ENCODE peak calls at places on chromosomes 6 and 20, in seven cellular contexts. N, E, P, M, W, Z and Q are unnamed samples.

GRCh38 chr20:36314734-36315544 is 8.8 kb downstream of the DLGAP4 start:
- DNase-seq in N (no peak), W (no peak), Z (peak; percentile 28), E (no peak), M (no peak), P (no peak), Q (no peak)

GRCh38 chr20:47727170-47727880 is 58.0 kb downstream of the SULF2 start:
- DNase-seq in M (no peak), E (no peak), Z (no peak), W (no peak), P (no peak), N (no peak), Q (peak; percentile 81)

GRCh38 chr6:136201735-136202134 is 48.4 kb downstream of the MTFR2 start:
- DNase-seq in P (no peak), N (no peak), M (peak; percentile 16), W (no peak), E (no peak), Z (no peak), Q (no peak)

GRCh38 chr20:57392512-57393271 is 1.5 kb downstream of the RBM38 start:
- DNase-seq in Z (no peak), E (no peak), N (no peak), M (no peak), P (no peak), W (peak; percentile 48), Q (no peak)

GRCh38 chr6:106745396-106745795 is 116.0 kb downstream of the QRSL1 start:
- DNase-seq in E (no peak), N (no peak), Z (peak; percentile 58), P (no peak), W (no peak), M (no peak), Q (no peak)

GRCh38 chr20:62523473-62524203 is 47.8 kb upstream of the GATA5 start:
- DNase-seq in E (no peak), N (no peak), M (no peak), Z (peak; percentile 80), W (peak; percentile 98), P (peak; percentile 60), Q (no peak)

GRCh38 chr6:148497256-148497655 is 154.6 kb downstream of the SASH1 start:
- DNase-seq in M (peak; percentile 75), N (no peak), W (no peak), Z (no peak), P (no peak), E (no peak), Q (no peak)

GRCh38 chr6:4460595-4461475 is 315.4 kb upstream of the CDYL start:
- DNase-seq in P (no peak), E (no peak), Z (no peak), M (peak; percentile 44), N (no peak), W (no peak), Q (no peak)

GRCh38 chr6:106547961-106548453 is 81.3 kb downstream of the RTN4IP1 start:
- DNase-seq in Z (peak; percentile 76), E (peak; percentile 5), N (no peak), P (no peak), M (peak; percentile 85), W (peak; percentile 10), Q (no peak)

GRCh38 chr20:24965065-24965919 is 16.2 kb downstream of the CST7 start:
- DNase-seq in N (no peak), Z (no peak), P (no peak), M (no peak), E (no peak), W (no peak), Q (no peak)

GRCh38 chr20:20493701-20494100 is 125.8 kb downstream of the INSM1 start:
- DNase-seq in E (no peak), W (no peak), P (no peak), M (no peak), Z (no peak), N (no peak), Q (no peak)

GRCh38 chr6:3683331-3683730 is 68.2 kb downstream of the PXDC1 start:
- DNase-seq in N (no peak), W (no peak), M (no peak), Z (no peak), E (no peak), P (no peak), Q (no peak)

GRCh38 chr6:93424303-93425064 is 5.1 kb upstream of the EPHA7 start:
- DNase-seq in E (no peak), P (no peak), W (no peak), N (no peak), M (no peak), Z (no peak), Q (no peak)

GRCh38 chr6:25601797-25602679 is 50.0 kb upstream of the SCGN start:
- DNase-seq in N (peak; percentile 28), Z (peak; percentile 60), M (peak; percentile 67), E (no peak), P (peak; percentile 49), W (peak; percentile 35), Q (no peak)

GRCh38 chr6:89562114-89562815 is 76.3 kb downstream of the LYRM2 start:
- DNase-seq in E (no peak), M (no peak), P (no peak), Z (no peak), W (no peak), N (no peak), Q (no peak)

GRCh38 chr20:38499366-38499765 is 26.7 kb downstream of the RALGAPB start:
- DNase-seq in W (peak; percentile 31), M (no peak), E (no peak), P (no peak), Z (no peak), N (no peak), Q (no peak)

GRCh38 chr20:33239979-33240736 is 4.4 kb downstream of the BPIFA1 start:
- DNase-seq in W (no peak), P (no peak), E (no peak), N (no peak), M (no peak), Z (no peak), Q (no peak)

GRCh38 chr6:26394289-26394688 is 7.8 kb upstream of the BTN3A1 start:
- DNase-seq in M (peak; percentile 77), E (no peak), W (no peak), N (no peak), P (no peak), Z (peak; percentile 42), Q (no peak)

GRCh38 chr6:113104546-113105325 is 752.4 kb upstream of the MARCKS start:
- DNase-seq in M (no peak), E (no peak), Z (no peak), N (no peak), W (no peak), P (no peak), Q (no peak)

GRCh38 chr6:52221302-52221701 is 23.0 kb downstream of the IL17F start:
- DNase-seq in M (no peak), P (no peak), E (no peak), W (no peak), N (no peak), Z (no peak), Q (no peak)

GRCh38 chr20:20593447-20594170 is 118.8 kb downstream of the RALGAPA2 start:
- DNase-seq in M (peak; percentile 65), E (peak; percentile 23), P (peak; percentile 49), W (peak; percentile 4), Z (peak; percentile 71), N (peak; percentile 51), Q (no peak)

GRCh38 chr20:34703573-34704176 is 469 bp upstream of the TP53INP2 start:
- DNase-seq in W (peak; percentile 37), M (peak; percentile 37), E (no peak), Z (peak; percentile 81), P (peak; percentile 60), N (no peak), Q (no peak)

GRCh38 chr20:61796738-61797137 is 268.9 kb downstream of the TAF4 start:
- DNase-seq in N (no peak), Z (no peak), W (no peak), P (no peak), E (no peak), M (no peak), Q (no peak)

GRCh38 chr6:159760602-159761057 is 1.2 kb upstream of the ACAT2 start:
- DNase-seq in M (peak; percentile 64), W (no peak), E (peak; percentile 63), N (no peak), Z (peak; percentile 24), P (no peak), Q (no peak)

GRCh38 chr20:62219992-62220665 is at the start of gene HRH3:
- DNase-seq in N (no peak), M (no peak), Z (peak; percentile 41), P (peak; percentile 97), E (no peak), W (peak; percentile 97), Q (no peak)

GRCh38 chr6:36118550-36119107 is 11.7 kb upstream of the MAPK13 start:
- DNase-seq in W (peak; percentile 95), E (no peak), M (no peak), N (no peak), P (no peak), Z (peak; percentile 31), Q (no peak)
- TF ChIP-seq RAD21 in W (no peak), E (no peak), M (no peak), N (no peak), P (no peak), Z (no peak), Q (no peak)

GRCh38 chr6:1596088-1596852 is 13.4 kb upstream of the FOXC1 start:
- DNase-seq in P (peak; percentile 91), E (no peak), Z (peak; percentile 50), W (peak; percentile 90), N (no peak), M (peak; percentile 45), Q (no peak)
- TF ChIP-seq USF2 in P (no peak), E (no peak), Z (no peak), W (no peak), N (no peak), M (no peak), Q (no peak)

GRCh38 chr20:58777657-58778056 is 73.0 kb downstream of the GNAS-AS1 start:
- DNase-seq in M (no peak), P (no peak), Z (no peak), W (no peak), N (no peak), E (no peak), Q (no peak)

GRCh38 chr20:58772786-58773185 is 77.9 kb downstream of the GNAS-AS1 start:
- DNase-seq in N (no peak), P (no peak), Z (no peak), M (no peak), W (no peak), E (no peak), Q (no peak)

GRCh38 chr20:58776109-58776508 is 74.6 kb downstream of the GNAS-AS1 start:
- DNase-seq in Z (no peak), W (no peak), N (no peak), E (no peak), P (no peak), M (no peak), Q (no peak)

GRCh38 chr20:58774214-58774613 is 76.5 kb downstream of the GNAS-AS1 start:
- DNase-seq in W (no peak), E (no peak), N (no peak), P (no peak), Z (no peak), M (no peak), Q (no peak)

GRCh38 chr20:58775371-58775770 is 75.3 kb downstream of the GNAS-AS1 start:
- DNase-seq in W (no peak), E (no peak), Z (no peak), P (no peak), N (no peak), M (no peak), Q (no peak)
- TF ChIP-seq RAD21 in W (no peak), E (no peak), Z (no peak), P (no peak), N (no peak), M (no peak), Q (no peak)

DNA sequence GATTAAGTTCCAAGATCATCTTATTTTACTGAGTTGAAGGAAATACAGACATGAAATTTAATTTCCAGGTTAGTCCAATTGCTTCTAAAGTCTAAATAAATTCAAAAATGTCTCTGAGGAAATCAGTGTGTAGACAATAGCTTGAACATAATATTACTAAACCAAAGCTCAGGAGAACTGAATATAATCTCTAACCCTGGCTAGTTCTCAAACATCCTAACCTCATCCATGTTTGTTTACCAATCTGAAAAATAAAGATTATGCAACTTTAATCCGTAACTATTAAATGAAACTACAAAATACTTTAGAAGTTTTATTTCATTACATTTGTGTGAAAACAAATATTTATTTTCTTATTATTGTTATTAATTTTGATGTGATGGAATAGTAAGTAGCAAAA is 387.2 kb downstream of the TBC1D32 start:
- DNase-seq in W (no peak), N (no peak), P (no peak), Z (no peak), M (no peak), E (no peak), Q (no peak)
- TF ChIP-seq USF2 in W (no peak), N (no peak), P (no peak), Z (no peak), M (no peak), E (no peak), Q (no peak)